ENCODE peak calls at places on chromosomes 2 and 18, in five cellular contexts. One of them, this sample, is unnamed. For H3K4me1, the result is how much of the 10 kb centered on the place peaks cover.

GRCh38 chr2:65483763-65484162 is 51.4 kb upstream of the SPRED2 start:
- DNase-seq in GM12878: no peak
- DNase-seq in HepG2: peak
- DNase-seq in K562: no peak
- DNase-seq in H1: no peak
- DNase-seq in this sample: no peak

GRCh38 chr18:63869851-63870250 is 17.7 kb upstream of the SERPINB2 start:
- DNase-seq in H1: no peak
- DNase-seq in GM12878: no peak
- DNase-seq in HepG2: no peak
- DNase-seq in K562: no peak
- DNase-seq in this sample: no peak

GRCh38 chr2:84846732-84847131 is 34.2 kb downstream of the TRABD2A start:
- DNase-seq in K562: no peak
- DNase-seq in H1: no peak
- DNase-seq in HepG2: no peak
- DNase-seq in GM12878: no peak
- DNase-seq in this sample: no peak

GRCh38 chr2:112869258-112869842 is 32.8 kb upstream of the IL1B start:
- DNase-seq in K562: peak
- DNase-seq in GM12878: no peak
- DNase-seq in H1: no peak
- DNase-seq in HepG2: no peak
- DNase-seq in this sample: no peak

GRCh38 chr2:153823880-153824279 is 47.8 kb upstream of the GALNT13 start:
- DNase-seq in K562: no peak
- DNase-seq in HepG2: no peak
- DNase-seq in H1: no peak
- DNase-seq in GM12878: no peak
- DNase-seq in this sample: no peak

GRCh38 chr2:73020657-73021370 is 50.7 kb downstream of the SFXN5 start:
- DNase-seq in HepG2: peak
- DNase-seq in K562: no peak
- DNase-seq in H1: no peak
- DNase-seq in GM12878: no peak
- DNase-seq in this sample: peak

GRCh38 chr2:61380120-61380881 is 90.6 kb downstream of the USP34 start:
- DNase-seq in HepG2: no peak
- DNase-seq in H1: no peak
- DNase-seq in K562: no peak
- DNase-seq in GM12878: no peak
- DNase-seq in this sample: no peak

GRCh38 chr18:78602430-78602829 is 377.2 kb upstream of the SALL3 start:
- DNase-seq in K562: no peak
- DNase-seq in H1: no peak
- DNase-seq in GM12878: no peak
- DNase-seq in HepG2: no peak
- DNase-seq in this sample: no peak

GRCh38 chr2:13141315-13141714 is 424.6 kb downstream of the TRIB2 start:
- DNase-seq in K562: no peak
- DNase-seq in GM12878: no peak
- DNase-seq in H1: no peak
- DNase-seq in HepG2: no peak
- DNase-seq in this sample: no peak

GRCh38 chr2:21822505-21822904 is 698.7 kb downstream of the TDRD15 start:
- DNase-seq in H1: no peak
- DNase-seq in K562: no peak
- DNase-seq in HepG2: no peak
- DNase-seq in GM12878: no peak
- DNase-seq in this sample: no peak

GRCh38 chr2:21819475-21819874 is 695.7 kb downstream of the TDRD15 start:
- DNase-seq in GM12878: no peak
- DNase-seq in K562: no peak
- DNase-seq in H1: no peak
- DNase-seq in HepG2: no peak
- DNase-seq in this sample: no peak

GRCh38 chr2:21820271-21820670 is 696.5 kb downstream of the TDRD15 start:
- DNase-seq in K562: no peak
- DNase-seq in H1: no peak
- DNase-seq in HepG2: no peak
- DNase-seq in GM12878: no peak
- DNase-seq in this sample: no peak

DNA sequence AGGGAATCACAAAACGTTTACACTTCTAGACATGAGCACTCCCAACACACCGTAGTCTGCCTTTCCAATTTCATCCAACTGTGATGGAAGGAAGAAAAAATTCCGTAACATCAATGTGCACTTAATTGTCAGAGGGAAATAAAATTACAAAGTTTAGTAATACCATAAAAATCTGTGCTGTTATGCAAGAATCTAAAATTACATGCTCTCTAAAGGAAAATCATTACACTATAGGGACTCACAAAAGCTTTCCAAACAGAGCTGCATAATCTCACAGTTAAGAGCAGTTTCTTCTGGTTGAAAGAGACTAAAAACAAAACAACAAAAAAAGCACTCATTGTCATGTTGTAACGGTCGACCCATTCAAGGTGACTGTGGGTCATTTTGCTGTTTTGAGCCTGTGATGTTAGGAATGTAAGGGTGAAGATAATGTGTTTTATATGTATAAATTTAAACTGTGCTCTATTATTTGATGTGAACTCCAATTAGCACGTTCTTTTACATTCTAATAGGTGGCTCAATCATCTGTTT is 698.0 kb downstream of the TDRD15 start:
- DNase-seq in K562: no peak
- DNase-seq in H1: no peak
- DNase-seq in HepG2: no peak
- DNase-seq in GM12878: no peak
- DNase-seq in this sample: no peak
- H3K4me3 ChIP-seq in K562: no peak
- H3K4me3 ChIP-seq in H1: no peak
- H3K4me3 ChIP-seq in HepG2: no peak
- H3K4me3 ChIP-seq in GM12878: no peak
- H3K4me3 ChIP-seq in this sample: no peak

GRCh38 chr2:194328456-194328855 is 1328.6 kb upstream of the SLC39A10 start:
- DNase-seq in GM12878: no peak
- DNase-seq in H1: no peak
- DNase-seq in HepG2: no peak
- DNase-seq in K562: no peak
- DNase-seq in this sample: no peak

GRCh38 chr2:194327196-194327888 is 1329.7 kb upstream of the SLC39A10 start:
- DNase-seq in K562: no peak
- DNase-seq in GM12878: no peak
- DNase-seq in HepG2: no peak
- DNase-seq in H1: no peak
- DNase-seq in this sample: no peak

GRCh38 chr2:194333091-194333490 is 1323.9 kb upstream of the SLC39A10 start:
- DNase-seq in GM12878: no peak
- DNase-seq in HepG2: no peak
- DNase-seq in H1: no peak
- DNase-seq in K562: no peak
- DNase-seq in this sample: no peak
- TF ChIP-seq GABPA in GM12878: no peak
- TF ChIP-seq GABPA in HepG2: no peak
- TF ChIP-seq GABPA in H1: no peak
- TF ChIP-seq GABPA in K562: no peak
- TF ChIP-seq GABPA in this sample: no peak

GRCh38 chr18:58545338-58546096 is 83.4 kb downstream of the ALPK2 start:
- DNase-seq in HepG2: no peak
- DNase-seq in K562: no peak
- DNase-seq in GM12878: no peak
- DNase-seq in H1: no peak
- DNase-seq in this sample: no peak
- H3K4me1 ChIP-seq in HepG2: half or more
- H3K4me1 ChIP-seq in K562: under half
- H3K4me1 ChIP-seq in GM12878: half or more
- H3K4me1 ChIP-seq in H1: under half
- H3K4me1 ChIP-seq in this sample: under half

DNA sequence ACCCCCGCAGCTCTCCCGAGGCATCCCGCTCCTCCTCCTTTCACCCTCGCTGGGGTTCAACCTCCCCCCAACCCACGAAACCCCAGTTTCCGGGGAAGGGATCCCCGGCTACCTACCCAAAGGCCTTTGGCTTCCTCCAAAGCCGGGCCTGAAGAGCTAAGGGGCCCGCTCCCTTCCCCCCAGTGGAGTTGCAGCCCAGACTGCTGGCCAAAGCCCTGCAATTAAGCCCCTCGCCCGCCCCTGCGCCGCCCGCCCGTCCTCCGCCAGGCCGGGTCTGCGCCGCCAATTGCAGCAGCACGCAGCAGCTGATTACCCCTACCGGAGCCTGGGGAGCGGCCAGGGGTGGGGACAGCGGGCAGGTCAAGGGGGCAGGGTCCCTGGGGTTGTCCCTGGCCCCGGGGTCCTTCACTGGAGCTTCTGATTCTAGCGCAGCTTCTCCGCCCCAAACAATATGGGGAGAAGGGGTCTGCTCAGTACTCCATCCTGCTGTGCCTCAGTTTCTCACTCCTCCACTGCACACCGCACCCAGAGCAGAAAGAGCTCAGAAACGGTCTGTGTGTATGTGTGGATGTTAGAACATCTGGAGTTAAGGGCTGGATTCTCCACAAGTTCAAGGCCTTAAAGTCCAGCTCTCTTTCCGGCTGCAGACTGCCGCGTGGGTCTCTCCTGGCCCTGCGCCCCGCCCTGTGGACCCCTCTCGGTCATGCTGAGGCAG is 16.9 kb downstream of the WNT10A start:
- DNase-seq in K562: no peak
- DNase-seq in HepG2: no peak
- DNase-seq in GM12878: no peak
- DNase-seq in H1: no peak
- DNase-seq in this sample: peak
- H3K4me3 ChIP-seq in K562: no peak
- H3K4me3 ChIP-seq in HepG2: no peak
- H3K4me3 ChIP-seq in GM12878: peak
- H3K4me3 ChIP-seq in H1: peak
- H3K4me3 ChIP-seq in this sample: peak

DNA sequence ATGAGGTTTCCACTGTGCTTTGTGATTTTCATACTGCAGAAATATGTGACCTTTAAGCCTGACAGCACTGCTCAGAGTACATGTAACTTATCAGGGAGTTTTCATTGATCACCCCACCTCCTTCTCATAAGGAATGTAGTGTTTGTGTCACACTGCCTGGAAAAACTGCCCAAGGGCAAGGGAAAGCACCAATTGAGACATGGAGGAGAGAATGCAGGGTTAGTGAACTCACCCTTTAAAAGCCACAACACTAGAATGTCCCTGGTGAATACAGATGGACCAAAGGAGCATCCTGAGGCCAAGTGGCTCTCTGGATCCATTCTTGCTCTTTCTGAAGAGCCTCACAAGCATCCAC is 147.2 kb upstream of the SPATS2L start:
- DNase-seq in K562: no peak
- DNase-seq in HepG2: no peak
- DNase-seq in GM12878: no peak
- DNase-seq in H1: no peak
- DNase-seq in this sample: no peak
- TF ChIP-seq GABPA in K562: no peak
- TF ChIP-seq GABPA in HepG2: no peak
- TF ChIP-seq GABPA in GM12878: no peak
- TF ChIP-seq GABPA in H1: no peak
- TF ChIP-seq GABPA in this sample: no peak

DNA sequence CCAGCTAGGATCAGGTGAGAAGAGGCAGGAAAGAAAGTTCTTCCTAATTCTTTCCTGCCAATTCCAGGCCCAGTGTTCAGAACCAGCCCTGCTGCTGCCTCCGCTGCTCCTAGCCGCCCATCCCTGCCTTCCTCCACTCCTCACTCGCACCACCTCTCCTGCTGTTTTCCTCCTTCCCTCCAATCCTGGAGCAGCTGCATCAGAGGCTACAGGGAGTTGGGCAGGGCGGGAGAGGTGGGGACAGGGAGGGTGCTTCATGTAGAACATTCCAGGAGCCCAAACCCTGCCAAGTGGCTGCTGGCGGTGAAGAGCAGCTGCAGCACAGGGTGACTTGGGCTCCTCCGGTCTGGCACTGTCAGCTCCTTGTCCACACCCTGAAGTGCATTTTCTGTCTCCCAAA is 176.3 kb downstream of the TNS1 start:
- DNase-seq in HepG2: no peak
- DNase-seq in GM12878: no peak
- DNase-seq in K562: no peak
- DNase-seq in H1: no peak
- DNase-seq in this sample: no peak
- H3K4me1 ChIP-seq in HepG2: under half
- H3K4me1 ChIP-seq in GM12878: under half
- H3K4me1 ChIP-seq in K562: under half
- H3K4me1 ChIP-seq in H1: under half
- H3K4me1 ChIP-seq in this sample: under half